ENCODE peak calls at places on chromosomes 13 and 19, in nine cellular contexts. Y, E, T, P, X, N, B, J and F are unnamed samples.
A peak's percentile ranks its signal among the peaks of the same experiment; 100 is the strongest.

GRCh38 chr19:4715529-4716221 is 8.0 kb downstream of the DPP9 start:
- DNase-seq in Y (no peak), E (no peak), T (no peak), P (no peak), X (no peak), N (no peak), B (no peak), J (no peak), F (peak; percentile 38)

GRCh38 chr13:74187564-74187963 is 53.4 kb upstream of the KLF12 start:
- DNase-seq in Y (peak; percentile 22), E (no peak), T (no peak), P (no peak), X (no peak), N (no peak), B (no peak), J (no peak), F (no peak)

GRCh38 chr19:7904074-7905020 is 670 bp downstream of the MAP2K7 start:
- DNase-seq in Y (no peak), E (peak; percentile 79), T (peak; percentile 66), P (peak; percentile 47), X (peak; percentile 70), N (no peak), B (no peak), J (peak; percentile 87), F (peak; percentile 62)

GRCh38 chr19:45782820-45783785 is 813 bp upstream of the DMPK start:
- DNase-seq in Y (peak; percentile 82), E (no peak), T (no peak), P (no peak), X (no peak), N (no peak), B (no peak), J (no peak), F (peak; percentile 52)

GRCh38 chr13:24670927-24671326 is 9.3 kb upstream of the ATP12A start:
- DNase-seq in Y (no peak), E (peak; percentile 55), T (peak; percentile 77), P (no peak), X (no peak), N (no peak), B (no peak), J (no peak), F (no peak)

GRCh38 chr13:27171830-27172494 is 351 bp upstream of the USP12 start:
- DNase-seq in Y (peak; percentile 91), E (peak; percentile 98), T (peak; percentile 96), P (peak; percentile 82), X (peak; percentile 91), N (peak; percentile 81), B (peak; percentile 79), J (peak; percentile 89), F (peak; percentile 96)

GRCh38 chr19:7500811-7501450 is 12.1 kb upstream of the PEX11G start:
- DNase-seq in Y (no peak), E (peak; percentile 87), T (peak; percentile 94), P (no peak), X (peak; percentile 77), N (no peak), B (peak; percentile 27), J (peak; percentile 82), F (peak; percentile 74)

GRCh38 chr13:101303512-101303911 is 112.8 kb downstream of the NALCN start:
- DNase-seq in Y (no peak), E (no peak), T (no peak), P (no peak), X (no peak), N (no peak), B (no peak), J (peak; percentile 7), F (no peak)

GRCh38 chr13:43874512-43875092 is 4.9 kb downstream of the CCDC122 start:
- DNase-seq in Y (peak; percentile 59), E (no peak), T (no peak), P (no peak), X (no peak), N (no peak), B (no peak), J (no peak), F (no peak)

GRCh38 chr19:18903146-18904056 is 7.4 kb upstream of the CERS1 start:
- DNase-seq in Y (no peak), E (no peak), T (no peak), P (no peak), X (no peak), N (no peak), B (no peak), J (no peak), F (no peak)

GRCh38 chr13:113427562-113428468 is 25.5 kb downstream of the ADPRHL1 start:
- DNase-seq in Y (no peak), E (no peak), T (peak; percentile 1), P (no peak), X (no peak), N (no peak), B (no peak), J (no peak), F (no peak)

GRCh38 chr13:68535329-68535728 is 1305.2 kb upstream of the PCDH9 start:
- DNase-seq in Y (no peak), E (no peak), T (no peak), P (no peak), X (no peak), N (no peak), B (no peak), J (no peak), F (no peak)

GRCh38 chr13:76711515-76712182 is 174.6 kb downstream of the KCTD12 start:
- DNase-seq in Y (peak; percentile 94), E (no peak), T (no peak), P (no peak), X (no peak), N (no peak), B (no peak), J (peak; percentile 22), F (peak; percentile 10)

GRCh38 chr19:34963531-34964406 is at the start of gene ZNF792:
- DNase-seq in Y (peak; percentile 17), E (peak; percentile 79), T (peak; percentile 81), P (peak; percentile 14), X (peak; percentile 55), N (peak; percentile 29), B (no peak), J (peak; percentile 75), F (peak; percentile 73)

GRCh38 chr19:8265872-8266271 is 42.3 kb downstream of the CD320 start:
- DNase-seq in Y (no peak), E (no peak), T (no peak), P (no peak), X (no peak), N (no peak), B (no peak), J (no peak), F (no peak)

GRCh38 chr19:47157455-47158321 is 27.1 kb downstream of the SAE1 start:
- DNase-seq in Y (peak; percentile 64), E (peak; percentile 59), T (peak; percentile 62), P (peak; percentile 17), X (peak; percentile 14), N (no peak), B (no peak), J (no peak), F (peak; percentile 64)

GRCh38 chr13:24161010-24161775 is 673 bp downstream of the SPATA13 start:
- DNase-seq in Y (no peak), E (peak; percentile 78), T (peak; percentile 37), P (peak; percentile 14), X (peak; percentile 33), N (peak; percentile 13), B (peak; percentile 10), J (peak; percentile 42), F (peak; percentile 58)

GRCh38 chr19:14979136-14979497 is 547 bp downstream of the SLC1A6 start:
- DNase-seq in Y (no peak), E (no peak), T (peak; percentile 60), P (no peak), X (no peak), N (no peak), B (no peak), J (no peak), F (no peak)

GRCh38 chr19:18543814-18544475 is 572 bp upstream of the FKBP8 start:
- DNase-seq in Y (peak; percentile 72), E (peak; percentile 75), T (peak; percentile 70), P (peak; percentile 71), X (peak; percentile 81), N (no peak), B (peak; percentile 78), J (peak; percentile 52), F (peak; percentile 82)

GRCh38 chr13:20337894-20338551 is 105.9 kb upstream of the GJB6 start:
- DNase-seq in Y (no peak), E (no peak), T (no peak), P (no peak), X (no peak), N (no peak), B (no peak), J (no peak), F (no peak)

GRCh38 chr19:34380639-34381241 is 15.7 kb downstream of the GPI start:
- DNase-seq in Y (no peak), E (no peak), T (no peak), P (no peak), X (no peak), N (no peak), B (no peak), J (no peak), F (no peak)

GRCh38 chr13:98129059-98129741 is 13.7 kb upstream of the FARP1 start:
- DNase-seq in Y (peak; percentile 50), E (no peak), T (no peak), P (no peak), X (no peak), N (no peak), B (no peak), J (no peak), F (no peak)

GRCh38 chr13:48486836-48487235 is 46.0 kb downstream of the RCBTB2 start:
- DNase-seq in Y (no peak), E (no peak), T (no peak), P (no peak), X (no peak), N (no peak), B (no peak), J (no peak), F (no peak)

GRCh38 chr13:107846642-107847041 is 368.7 kb downstream of the LIG4 start:
- DNase-seq in Y (no peak), E (no peak), T (no peak), P (no peak), X (no peak), N (no peak), B (no peak), J (no peak), F (no peak)

GRCh38 chr13:112260108-112261055 is 115.8 kb upstream of the SPACA7 start:
- DNase-seq in Y (no peak), E (no peak), T (no peak), P (no peak), X (no peak), N (no peak), B (no peak), J (no peak), F (no peak)